ENCODE peak calls at places on chromosomes 2 and 18, in four cellular contexts. S is GM12878, D is K562, A is HepG2. V is an unnamed sample.

GRCh38 chr2:15636972-15637785 is 45.5 kb downstream of the DDX1 start:
- DNase-seq in S (no peak), D (peak), A (peak), V (peak)

GRCh38 chr2:79219383-79219988 is 59.9 kb upstream of the REG3A start:
- DNase-seq in S (peak), D (peak), A (peak), V (peak)

GRCh38 chr18:49804096-49804495 is 9.2 kb downstream of the ACAA2 start:
- DNase-seq in S (no peak), D (no peak), A (no peak), V (no peak)

GRCh38 chr2:208179028-208179609 is 10.7 kb downstream of the C2orf80 start:
- DNase-seq in S (no peak), D (no peak), A (peak), V (no peak)

GRCh38 chr2:102806250-102806837 is 44.5 kb downstream of the TMEM182 start:
- DNase-seq in S (no peak), D (peak), A (peak), V (peak)

GRCh38 chr2:102975996-102976636 is 214.3 kb downstream of the TMEM182 start:
- DNase-seq in S (no peak), D (peak), A (peak), V (peak)

GRCh38 chr2:46412010-46412409 is 67.4 kb upstream of the TMEM247 start:
- DNase-seq in S (no peak), D (no peak), A (no peak), V (no peak)

GRCh38 chr2:48723125-48723524 is 32.4 kb downstream of the LHCGR start:
- DNase-seq in S (no peak), D (no peak), A (no peak), V (no peak)

GRCh38 chr18:73895701-73896100 is 251.9 kb downstream of the FBXO15 start:
- DNase-seq in S (no peak), D (no peak), A (peak), V (no peak)

GRCh38 chr2:106624787-106625369 is 137.7 kb downstream of the CD8B2 start:
- DNase-seq in S (no peak), D (no peak), A (no peak), V (no peak)

GRCh38 chr2:100053499-100053898 is 88.9 kb downstream of the AFF3 start:
- DNase-seq in S (no peak), D (no peak), A (no peak), V (no peak)

GRCh38 chr2:118672055-118672454 is 175.4 kb downstream of the EN1 start:
- DNase-seq in S (no peak), D (peak), A (no peak), V (no peak)

DNA sequence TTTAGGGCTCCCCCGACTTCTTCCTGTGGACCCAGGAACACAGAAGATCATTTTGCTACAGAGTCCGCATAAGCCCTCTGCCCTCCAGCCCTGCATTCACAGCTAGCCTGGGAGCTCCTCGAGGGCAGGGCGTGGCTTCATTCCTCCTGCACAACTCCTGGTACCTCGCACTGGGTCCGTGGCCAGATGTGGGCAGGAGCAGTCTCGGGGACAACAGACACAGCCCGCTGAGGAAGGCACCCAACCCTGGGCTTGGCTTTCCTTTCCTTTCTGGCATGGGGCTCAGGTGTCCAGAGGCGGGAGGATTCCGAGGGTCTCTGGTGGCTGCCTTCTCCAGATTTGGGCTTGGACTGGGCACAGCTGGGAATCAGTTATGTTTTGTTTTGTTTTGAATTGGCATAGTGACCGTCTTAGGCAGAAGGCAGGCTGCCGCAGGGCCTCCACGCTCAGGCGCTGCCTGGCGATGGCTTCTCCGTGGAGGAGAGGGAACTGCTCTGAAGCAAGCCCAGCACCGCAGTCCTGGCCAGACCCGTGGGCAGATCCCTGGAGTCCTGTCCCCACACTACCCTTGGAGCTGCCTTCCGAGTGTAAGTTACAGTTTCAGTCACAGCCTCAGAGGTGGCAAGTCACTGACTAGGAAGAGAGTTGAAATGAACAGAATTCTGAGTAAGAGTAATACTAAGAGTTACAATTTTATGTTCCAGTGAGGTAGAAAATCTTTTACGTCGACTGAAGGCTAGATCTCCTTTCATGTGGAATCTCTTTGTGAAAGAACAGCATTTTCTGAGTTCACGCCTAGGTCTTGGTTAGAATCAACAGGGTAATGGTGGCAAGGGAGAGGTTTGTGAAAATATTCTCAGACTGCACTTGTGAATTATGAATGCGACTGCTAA is 47.9 kb downstream of the LDLRAD4 start:
- DNase-seq in S (no peak), D (no peak), A (no peak), V (no peak)
- TF ChIP-seq JUND in S (no peak), D (no peak), A (no peak), V (no peak)

DNA sequence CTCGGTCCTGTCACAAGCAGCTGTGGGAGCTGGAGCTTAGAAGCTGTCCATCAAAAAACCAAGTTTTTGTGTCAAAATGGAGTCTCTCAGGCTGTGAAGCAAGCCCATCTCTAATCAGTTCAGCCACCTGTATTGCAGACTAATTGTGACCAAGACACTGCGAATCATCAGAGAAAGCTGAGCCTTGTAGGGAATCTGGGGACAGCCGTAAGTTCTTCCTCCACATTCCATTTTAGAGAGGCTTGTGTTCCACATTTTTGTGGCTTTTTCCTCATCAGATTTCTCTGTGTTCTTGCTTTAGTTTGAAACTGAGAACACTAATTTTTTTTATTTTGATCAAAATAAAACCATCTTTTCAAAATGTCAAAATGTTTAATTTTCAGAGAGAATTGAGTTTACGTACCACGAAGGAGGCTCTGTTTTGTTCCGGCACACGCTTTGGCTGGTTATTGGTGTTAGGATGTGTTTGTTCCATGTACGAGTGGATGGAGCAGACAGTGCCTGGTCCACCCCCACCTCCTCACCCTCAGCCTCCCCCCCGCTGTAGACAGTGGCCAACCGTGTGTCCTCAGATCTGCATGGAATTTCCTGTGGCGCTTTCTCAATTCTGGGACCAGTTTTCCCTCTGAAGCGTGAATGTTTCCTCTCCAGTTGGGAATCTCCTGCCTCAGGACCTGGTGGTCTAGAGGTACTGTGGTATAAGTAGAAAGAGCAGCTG is 140.8 kb downstream of the AGAP1 start:
- DNase-seq in S (no peak), D (no peak), A (no peak), V (no peak)
- TF ChIP-seq SMC3 in S (no peak), D (no peak), A (no peak), V (no peak)

GRCh38 chr2:224432003-224432574 is 30.2 kb upstream of the FAM124B start:
- DNase-seq in S (no peak), D (no peak), A (no peak), V (no peak)
- TF ChIP-seq JUND in S (no peak), D (no peak), A (no peak), V (no peak)

GRCh38 chr2:128464456-128464855 is 145.8 kb upstream of the HS6ST1 start:
- DNase-seq in S (no peak), D (no peak), A (no peak), V (no peak)

GRCh38 chr2:128467321-128467901 is 148.7 kb upstream of the HS6ST1 start:
- DNase-seq in S (no peak), D (no peak), A (no peak), V (no peak)

GRCh38 chr2:128465246-128466170 is 146.8 kb upstream of the HS6ST1 start:
- DNase-seq in S (no peak), D (no peak), A (no peak), V (no peak)

GRCh38 chr2:128468186-128468585 is 149.5 kb upstream of the HS6ST1 start:
- DNase-seq in S (no peak), D (no peak), A (no peak), V (no peak)

GRCh38 chr2:128466377-128467175 is 147.9 kb upstream of the HS6ST1 start:
- DNase-seq in S (no peak), D (no peak), A (no peak), V (no peak)
- TF ChIP-seq SMC3 in S (no peak), D (no peak), A (no peak), V (no peak)

GRCh38 chr2:146312899-146313298 is 1531.9 kb upstream of the ACVR2A start:
- DNase-seq in S (no peak), D (no peak), A (no peak), V (no peak)
- TF ChIP-seq JUND in S (no peak), D (no peak), A (no peak), V (no peak)

V was measured in SK-N-SH.